ENCODE peak calls at places on chromosome X, in five cellular contexts. One of them, this sample, is unnamed.

GRCh38 chrX:153153516-153153915 is 25.6 kb upstream of the MAGEA1 start:
- DNase-seq in lower lobe of right lung: no peak
- DNase-seq in body of pancreas: no peak
- DNase-seq in GM23338: no peak
- DNase-seq in activated CD4-positive, alpha-beta T cell treated with anti-CD3 and anti-CD28 coated beads for 1 hour: no peak
- DNase-seq in this sample: no peak

GRCh38 chrX:22110729-22111494 is 78.8 kb downstream of the PHEX start:
- DNase-seq in lower lobe of right lung: no peak
- DNase-seq in body of pancreas: peak; percentile 13
- DNase-seq in GM23338: no peak
- DNase-seq in activated CD4-positive, alpha-beta T cell treated with anti-CD3 and anti-CD28 coated beads for 1 hour: no peak
- DNase-seq in this sample: no peak

GRCh38 chrX:83416273-83416672 is 91.8 kb upstream of the POU3F4 start:
- DNase-seq in lower lobe of right lung: no peak
- DNase-seq in body of pancreas: no peak
- DNase-seq in GM23338: peak; percentile 1
- DNase-seq in activated CD4-positive, alpha-beta T cell treated with anti-CD3 and anti-CD28 coated beads for 1 hour: no peak
- DNase-seq in this sample: peak; percentile 59

GRCh38 chrX:135973548-135974278 is at the start of gene MMGT1:
- DNase-seq in lower lobe of right lung: peak; percentile 89
- DNase-seq in body of pancreas: peak; percentile 79
- DNase-seq in GM23338: peak; percentile 71
- DNase-seq in activated CD4-positive, alpha-beta T cell treated with anti-CD3 and anti-CD28 coated beads for 1 hour: peak; percentile 69
- DNase-seq in this sample: peak; percentile 76

GRCh38 chrX:110414679-110415439 is 56.2 kb downstream of the RTL9 start:
- DNase-seq in lower lobe of right lung: no peak
- DNase-seq in body of pancreas: no peak
- DNase-seq in GM23338: no peak
- DNase-seq in activated CD4-positive, alpha-beta T cell treated with anti-CD3 and anti-CD28 coated beads for 1 hour: no peak
- DNase-seq in this sample: no peak

GRCh38 chrX:46991664-46992063 is 79.4 kb downstream of the JADE3 start:
- DNase-seq in lower lobe of right lung: no peak
- DNase-seq in body of pancreas: no peak
- DNase-seq in GM23338: peak; percentile 49
- DNase-seq in activated CD4-positive, alpha-beta T cell treated with anti-CD3 and anti-CD28 coated beads for 1 hour: no peak
- DNase-seq in this sample: no peak

GRCh38 chrX:21056636-21057035 is 317.6 kb upstream of the CNKSR2 start:
- DNase-seq in lower lobe of right lung: no peak
- DNase-seq in body of pancreas: no peak
- DNase-seq in GM23338: no peak
- DNase-seq in activated CD4-positive, alpha-beta T cell treated with anti-CD3 and anti-CD28 coated beads for 1 hour: no peak
- DNase-seq in this sample: no peak

GRCh38 chrX:103442536-103442901 is 66.2 kb downstream of the BEX3 start:
- DNase-seq in lower lobe of right lung: no peak
- DNase-seq in body of pancreas: no peak
- DNase-seq in GM23338: no peak
- DNase-seq in activated CD4-positive, alpha-beta T cell treated with anti-CD3 and anti-CD28 coated beads for 1 hour: no peak
- DNase-seq in this sample: no peak

GRCh38 chrX:65528705-65529340 is 5.8 kb downstream of the LAS1L start:
- DNase-seq in lower lobe of right lung: no peak
- DNase-seq in body of pancreas: peak; percentile 41
- DNase-seq in GM23338: peak; percentile 64
- DNase-seq in activated CD4-positive, alpha-beta T cell treated with anti-CD3 and anti-CD28 coated beads for 1 hour: peak; percentile 16
- DNase-seq in this sample: peak; percentile 64

GRCh38 chrX:70970482-70970999 is 39.6 kb upstream of the SLC7A3 start:
- DNase-seq in lower lobe of right lung: no peak
- DNase-seq in body of pancreas: no peak
- DNase-seq in GM23338: peak; percentile 42
- DNase-seq in activated CD4-positive, alpha-beta T cell treated with anti-CD3 and anti-CD28 coated beads for 1 hour: no peak
- DNase-seq in this sample: peak; percentile 7

GRCh38 chrX:52923781-52924241 is 26.7 kb downstream of the FAM156B start:
- DNase-seq in lower lobe of right lung: peak; percentile 53
- DNase-seq in body of pancreas: no peak
- DNase-seq in GM23338: no peak
- DNase-seq in activated CD4-positive, alpha-beta T cell treated with anti-CD3 and anti-CD28 coated beads for 1 hour: no peak
- DNase-seq in this sample: no peak

GRCh38 chrX:132271330-132271729 is 52.1 kb upstream of the RAP2C start:
- DNase-seq in lower lobe of right lung: no peak
- DNase-seq in body of pancreas: no peak
- DNase-seq in GM23338: no peak
- DNase-seq in activated CD4-positive, alpha-beta T cell treated with anti-CD3 and anti-CD28 coated beads for 1 hour: no peak
- DNase-seq in this sample: no peak

GRCh38 chrX:53682885-53683555 is 3.5 kb downstream of the HUWE1 start:
- DNase-seq in lower lobe of right lung: no peak
- DNase-seq in body of pancreas: no peak
- DNase-seq in GM23338: peak; percentile 68
- DNase-seq in activated CD4-positive, alpha-beta T cell treated with anti-CD3 and anti-CD28 coated beads for 1 hour: no peak
- DNase-seq in this sample: peak; percentile 33

GRCh38 chrX:87525771-87526229 is 8.2 kb downstream of the KLHL4 start:
- DNase-seq in lower lobe of right lung: no peak
- DNase-seq in body of pancreas: no peak
- DNase-seq in GM23338: no peak
- DNase-seq in activated CD4-positive, alpha-beta T cell treated with anti-CD3 and anti-CD28 coated beads for 1 hour: no peak
- DNase-seq in this sample: peak; percentile 7

GRCh38 chrX:3166670-3167455 is 125.6 kb downstream of the ARSF start:
- DNase-seq in lower lobe of right lung: no peak
- DNase-seq in body of pancreas: no peak
- DNase-seq in GM23338: no peak
- DNase-seq in activated CD4-positive, alpha-beta T cell treated with anti-CD3 and anti-CD28 coated beads for 1 hour: no peak
- DNase-seq in this sample: no peak

GRCh38 chrX:69287025-69287540 is 121.8 kb upstream of the PJA1 start:
- DNase-seq in lower lobe of right lung: no peak
- DNase-seq in body of pancreas: no peak
- DNase-seq in GM23338: no peak
- DNase-seq in activated CD4-positive, alpha-beta T cell treated with anti-CD3 and anti-CD28 coated beads for 1 hour: no peak
- DNase-seq in this sample: no peak

GRCh38 chrX:107741318-107741813 is 34.2 kb downstream of the TSC22D3 start:
- DNase-seq in lower lobe of right lung: no peak
- DNase-seq in body of pancreas: peak; percentile 15
- DNase-seq in GM23338: no peak
- DNase-seq in activated CD4-positive, alpha-beta T cell treated with anti-CD3 and anti-CD28 coated beads for 1 hour: no peak
- DNase-seq in this sample: no peak

GRCh38 chrX:152072236-152072635 is 66.1 kb downstream of the MAGEA10 start:
- DNase-seq in lower lobe of right lung: no peak
- DNase-seq in body of pancreas: peak; percentile 8
- DNase-seq in GM23338: no peak
- DNase-seq in activated CD4-positive, alpha-beta T cell treated with anti-CD3 and anti-CD28 coated beads for 1 hour: no peak
- DNase-seq in this sample: peak; percentile 63

GRCh38 chrX:54208531-54208930 is 25.5 kb upstream of the FAM120C start:
- DNase-seq in lower lobe of right lung: no peak
- DNase-seq in body of pancreas: no peak
- DNase-seq in GM23338: no peak
- DNase-seq in activated CD4-positive, alpha-beta T cell treated with anti-CD3 and anti-CD28 coated beads for 1 hour: no peak
- DNase-seq in this sample: no peak

GRCh38 chrX:9992061-9992460 is 24.9 kb downstream of the CLDN34 start:
- DNase-seq in lower lobe of right lung: no peak
- DNase-seq in body of pancreas: no peak
- DNase-seq in GM23338: no peak
- DNase-seq in activated CD4-positive, alpha-beta T cell treated with anti-CD3 and anti-CD28 coated beads for 1 hour: no peak
- DNase-seq in this sample: no peak

GRCh38 chrX:100435726-100436125 is 25.7 kb upstream of the PCDH19 start:
- DNase-seq in lower lobe of right lung: no peak
- DNase-seq in body of pancreas: no peak
- DNase-seq in GM23338: peak; percentile 21
- DNase-seq in activated CD4-positive, alpha-beta T cell treated with anti-CD3 and anti-CD28 coated beads for 1 hour: no peak
- DNase-seq in this sample: no peak

GRCh38 chrX:152819271-152819670 is 11.3 kb downstream of the CETN2 start:
- DNase-seq in lower lobe of right lung: no peak
- DNase-seq in body of pancreas: no peak
- DNase-seq in GM23338: no peak
- DNase-seq in activated CD4-positive, alpha-beta T cell treated with anti-CD3 and anti-CD28 coated beads for 1 hour: no peak
- DNase-seq in this sample: no peak

GRCh38 chrX:22357621-22358020 is 84.9 kb downstream of the CBLL2 start:
- DNase-seq in lower lobe of right lung: no peak
- DNase-seq in body of pancreas: no peak
- DNase-seq in GM23338: no peak
- DNase-seq in activated CD4-positive, alpha-beta T cell treated with anti-CD3 and anti-CD28 coated beads for 1 hour: no peak
- DNase-seq in this sample: no peak

GRCh38 chrX:119790977-119791436 is 423 bp downstream of the RPL39 start:
- DNase-seq in lower lobe of right lung: no peak
- DNase-seq in body of pancreas: peak; percentile 19
- DNase-seq in GM23338: no peak
- DNase-seq in activated CD4-positive, alpha-beta T cell treated with anti-CD3 and anti-CD28 coated beads for 1 hour: no peak
- DNase-seq in this sample: peak; percentile 58